ENCODE peak calls at places on chromosomes 4 and X, in four cellular contexts. H is transverse colon; A is CD4-positive, alpha-beta T cell; J is activated T-helper 9 cell treated with anti-CD3 and anti-CD28 coated beads, Interleukin-2, amount 50 U/mL, for 16 hours. Q is an unnamed sample.

GRCh38 chr4:139825523-139826014 is 159.9 kb downstream of the MGST2 start:
- DNase-seq in H (no peak), A (no peak), J (no peak), Q (no peak)

GRCh38 chrX:104118765-104119164 is 6.4 kb downstream of the ZCCHC18 start:
- DNase-seq in H (no peak), A (no peak), J (no peak), Q (no peak)

GRCh38 chr4:145734576-145735329 is 54.8 kb downstream of the C4orf51 start:
- DNase-seq in H (peak; percentile 61), J (no peak), A (no peak), Q (no peak)

GRCh38 chrX:77953300-77953699 is 16.1 kb downstream of the PGAM4 start:
- DNase-seq in J (no peak), H (no peak), A (no peak), Q (no peak)

GRCh38 chr4:119113033-119113655 is 22.5 kb upstream of the MYOZ2 start:
- DNase-seq in J (no peak), H (no peak), A (no peak), Q (no peak)

GRCh38 chrX:49042581-49043219 is 457 bp downstream of the TFE3 start:
- DNase-seq in H (no peak), A (no peak), J (no peak), Q (peak; percentile 4)

GRCh38 chr4:185202984-185203379 is 818 bp downstream of the CFAP97 start:
- DNase-seq in H (no peak), A (no peak), J (no peak), Q (no peak)

GRCh38 chrX:9611436-9612145 is 146.7 kb downstream of the TBL1X start:
- DNase-seq in A (no peak), J (no peak), H (no peak), Q (no peak)

GRCh38 chr4:181896609-181897008 is 346.6 kb upstream of the TENM3 start:
- DNase-seq in H (no peak), A (no peak), J (no peak), Q (no peak)

GRCh38 chrX:146278381-146278780 is 460.8 kb downstream of the SLITRK2 start:
- DNase-seq in H (no peak), J (no peak), A (no peak), Q (no peak)

GRCh38 chr4:137960371-137961050 is 281.6 kb downstream of the SLC7A11 start:
- DNase-seq in J (no peak), A (no peak), H (no peak), Q (no peak)

GRCh38 chr4:2842667-2843022 is 999 bp upstream of the ADD1 start:
- DNase-seq in J (no peak), H (no peak), A (no peak), Q (no peak)

GRCh38 chr4:64230709-64231310 is 178.4 kb downstream of the TECRL start:
- DNase-seq in H (no peak), A (no peak), J (no peak), Q (no peak)

GRCh38 chr4:64882311-64883086 is 473.2 kb upstream of the TECRL start:
- DNase-seq in A (no peak), J (no peak), H (no peak), Q (no peak)

GRCh38 chr4:93480452-93480851 is 348.1 kb upstream of the ATOH1 start:
- DNase-seq in J (no peak), H (no peak), A (no peak), Q (no peak)

GRCh38 chr4:81003549-81004240 is 26.8 kb upstream of the BMP3 start:
- DNase-seq in J (no peak), A (no peak), H (peak; percentile 19), Q (no peak)

GRCh38 chr4:149031399-149031798 is 589.2 kb upstream of the NR3C2 start:
- DNase-seq in A (no peak), H (no peak), J (no peak), Q (no peak)

GRCh38 chr4:86543560-86544312 is 50.4 kb upstream of the PTPN13 start:
- DNase-seq in H (no peak), J (no peak), A (no peak), Q (no peak)

GRCh38 chr4:143084566-143084965 is 100.2 kb upstream of the USP38 start:
- DNase-seq in H (no peak), J (no peak), A (no peak), Q (no peak)

Q was measured in stimulated activated effector memory CD8-positive, alpha-beta T cell treated with anti-CD3 and anti-CD28 coated beads, Interleukin-12 subunit alpha, Interleukin-12 subunit beta, amount 100 ng/mL, for 72 hours.